ENCODE peak calls at places on chromosomes 5 and 9, in seven cellular contexts. One of them, this sample, is unnamed.
A peak's percentile ranks its signal among the peaks of the same experiment; 100 is the strongest.

GRCh38 chr5:139898981-139899380 is 103.4 kb downstream of the PSD2 start:
- DNase-seq in spleen: no peak
- DNase-seq in coronary artery: no peak
- DNase-seq in Panc1: no peak
- DNase-seq in fibroblast of lung: no peak
- DNase-seq in ovary: no peak
- DNase-seq in transverse colon: no peak
- DNase-seq in this sample: no peak

GRCh38 chr9:21336467-21336866 is 1.3 kb upstream of the KLHL9 start:
- DNase-seq in spleen: no peak
- DNase-seq in coronary artery: no peak
- DNase-seq in Panc1: no peak
- DNase-seq in fibroblast of lung: no peak
- DNase-seq in ovary: no peak
- DNase-seq in transverse colon: no peak
- DNase-seq in this sample: no peak

GRCh38 chr5:66877843-66878242 is 281.6 kb downstream of the MAST4 start:
- DNase-seq in spleen: no peak
- DNase-seq in coronary artery: no peak
- DNase-seq in Panc1: no peak
- DNase-seq in fibroblast of lung: peak; percentile 24
- DNase-seq in ovary: no peak
- DNase-seq in transverse colon: no peak
- DNase-seq in this sample: no peak

GRCh38 chr5:176862330-176862995 is 36.7 kb downstream of the HK3 start:
- DNase-seq in spleen: no peak
- DNase-seq in coronary artery: no peak
- DNase-seq in Panc1: no peak
- DNase-seq in fibroblast of lung: no peak
- DNase-seq in ovary: no peak
- DNase-seq in transverse colon: no peak
- DNase-seq in this sample: no peak

GRCh38 chr5:116088062-116088461 is 3.2 kb downstream of the COMMD10 start:
- DNase-seq in spleen: no peak
- DNase-seq in coronary artery: no peak
- DNase-seq in Panc1: no peak
- DNase-seq in fibroblast of lung: no peak
- DNase-seq in ovary: no peak
- DNase-seq in transverse colon: no peak
- DNase-seq in this sample: no peak

GRCh38 chr9:109542922-109543321 is 44.8 kb upstream of the PTPN3 start:
- DNase-seq in spleen: no peak
- DNase-seq in coronary artery: no peak
- DNase-seq in Panc1: no peak
- DNase-seq in fibroblast of lung: peak; percentile 14
- DNase-seq in ovary: no peak
- DNase-seq in transverse colon: no peak
- DNase-seq in this sample: no peak

GRCh38 chr5:14400085-14400484 is 181.5 kb upstream of the OTULINL start:
- DNase-seq in spleen: no peak
- DNase-seq in coronary artery: no peak
- DNase-seq in Panc1: no peak
- DNase-seq in fibroblast of lung: no peak
- DNase-seq in ovary: no peak
- DNase-seq in transverse colon: no peak
- DNase-seq in this sample: no peak

GRCh38 chr5:143614831-143615230 is 197.1 kb upstream of the HMHB1 start:
- DNase-seq in spleen: no peak
- DNase-seq in coronary artery: no peak
- DNase-seq in Panc1: no peak
- DNase-seq in fibroblast of lung: no peak
- DNase-seq in ovary: no peak
- DNase-seq in transverse colon: no peak
- DNase-seq in this sample: no peak

GRCh38 chr5:76544268-76544926 is 78.8 kb downstream of the F2RL2 start:
- DNase-seq in spleen: no peak
- DNase-seq in coronary artery: no peak
- DNase-seq in Panc1: peak; percentile 8
- DNase-seq in fibroblast of lung: peak; percentile 12
- DNase-seq in ovary: no peak
- DNase-seq in transverse colon: peak; percentile 70
- DNase-seq in this sample: no peak

GRCh38 chr5:75566710-75567309 is 44.4 kb upstream of the ANKDD1B start:
- DNase-seq in spleen: no peak
- DNase-seq in coronary artery: no peak
- DNase-seq in Panc1: peak; percentile 86
- DNase-seq in fibroblast of lung: peak; percentile 92
- DNase-seq in ovary: no peak
- DNase-seq in transverse colon: no peak
- DNase-seq in this sample: peak; percentile 75

GRCh38 chr5:165404917-165405316 is 1899.5 kb downstream of the MAT2B start:
- DNase-seq in spleen: no peak
- DNase-seq in coronary artery: no peak
- DNase-seq in Panc1: no peak
- DNase-seq in fibroblast of lung: no peak
- DNase-seq in ovary: no peak
- DNase-seq in transverse colon: no peak
- DNase-seq in this sample: no peak

GRCh38 chr9:1100945-1101344 is 50.8 kb downstream of the DMRT2 start:
- DNase-seq in spleen: no peak
- DNase-seq in coronary artery: no peak
- DNase-seq in Panc1: no peak
- DNase-seq in fibroblast of lung: peak; percentile 28
- DNase-seq in ovary: no peak
- DNase-seq in transverse colon: peak; percentile 50
- DNase-seq in this sample: no peak

GRCh38 chr5:10049825-10050455 is 199.7 kb downstream of the ATPSCKMT start:
- DNase-seq in spleen: no peak
- DNase-seq in coronary artery: no peak
- DNase-seq in Panc1: no peak
- DNase-seq in fibroblast of lung: no peak
- DNase-seq in ovary: no peak
- DNase-seq in transverse colon: no peak
- DNase-seq in this sample: no peak

GRCh38 chr9:114112778-114113585 is 13.9 kb upstream of the KIF12 start:
- DNase-seq in spleen: peak; percentile 72
- DNase-seq in coronary artery: peak; percentile 90
- DNase-seq in Panc1: no peak
- DNase-seq in fibroblast of lung: peak; percentile 64
- DNase-seq in ovary: peak; percentile 81
- DNase-seq in transverse colon: peak; percentile 71
- DNase-seq in this sample: peak; percentile 29

GRCh38 chr5:86623785-86624483 is 6.2 kb downstream of the COX7C start:
- DNase-seq in spleen: no peak
- DNase-seq in coronary artery: no peak
- DNase-seq in Panc1: no peak
- DNase-seq in fibroblast of lung: no peak
- DNase-seq in ovary: no peak
- DNase-seq in transverse colon: no peak
- DNase-seq in this sample: no peak

GRCh38 chr5:150317048-150318003 is 14.6 kb upstream of the ARSI start:
- DNase-seq in spleen: no peak
- DNase-seq in coronary artery: no peak
- DNase-seq in Panc1: peak; percentile 99
- DNase-seq in fibroblast of lung: peak; percentile 92
- DNase-seq in ovary: peak; percentile 46
- DNase-seq in transverse colon: no peak
- DNase-seq in this sample: peak; percentile 70

GRCh38 chr5:73278693-73279092 is 105.7 kb downstream of the TMEM174 start:
- DNase-seq in spleen: no peak
- DNase-seq in coronary artery: no peak
- DNase-seq in Panc1: no peak
- DNase-seq in fibroblast of lung: no peak
- DNase-seq in ovary: no peak
- DNase-seq in transverse colon: no peak
- DNase-seq in this sample: no peak

GRCh38 chr5:73274870-73275756 is 102.1 kb downstream of the TMEM174 start:
- DNase-seq in spleen: no peak
- DNase-seq in coronary artery: no peak
- DNase-seq in Panc1: no peak
- DNase-seq in fibroblast of lung: no peak
- DNase-seq in ovary: no peak
- DNase-seq in transverse colon: no peak
- DNase-seq in this sample: no peak

GRCh38 chr5:73272351-73272750 is 99.4 kb downstream of the TMEM174 start:
- DNase-seq in spleen: no peak
- DNase-seq in coronary artery: no peak
- DNase-seq in Panc1: no peak
- DNase-seq in fibroblast of lung: no peak
- DNase-seq in ovary: no peak
- DNase-seq in transverse colon: no peak
- DNase-seq in this sample: no peak

GRCh38 chr5:73273379-73274050 is 100.5 kb downstream of the TMEM174 start:
- DNase-seq in spleen: no peak
- DNase-seq in coronary artery: no peak
- DNase-seq in Panc1: no peak
- DNase-seq in fibroblast of lung: no peak
- DNase-seq in ovary: no peak
- DNase-seq in transverse colon: no peak
- DNase-seq in this sample: no peak

DNA sequence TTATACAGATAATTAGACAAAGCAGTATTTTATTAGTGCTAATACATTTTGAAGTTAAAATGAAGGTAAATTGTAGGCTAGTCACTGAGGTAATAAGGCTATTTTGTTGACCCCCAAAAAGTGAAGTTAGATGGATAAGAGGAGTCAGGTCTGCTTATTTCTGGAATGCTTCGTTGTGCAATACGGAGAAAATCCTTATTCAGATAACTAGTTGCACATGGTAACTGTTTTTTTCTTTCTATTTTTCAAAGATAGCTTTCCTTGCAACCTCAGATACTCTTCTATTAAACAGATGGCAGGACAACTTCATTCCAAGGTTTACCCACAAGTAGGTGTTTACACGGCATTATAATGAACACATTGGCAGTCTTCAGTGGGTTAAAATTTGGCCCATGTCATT is 101.1 kb downstream of the TMEM174 start:
- DNase-seq in spleen: no peak
- DNase-seq in coronary artery: no peak
- DNase-seq in Panc1: no peak
- DNase-seq in fibroblast of lung: no peak
- DNase-seq in ovary: no peak
- DNase-seq in transverse colon: no peak
- DNase-seq in this sample: no peak
- H3K4me3 ChIP-seq in spleen: no peak overlapping the region
- H3K4me3 ChIP-seq in coronary artery: no peak overlapping the region
- H3K4me3 ChIP-seq in Panc1: no peak overlapping the region
- H3K4me3 ChIP-seq in fibroblast of lung: no peak overlapping the region
- H3K4me3 ChIP-seq in ovary: no peak overlapping the region
- H3K4me3 ChIP-seq in transverse colon: no peak overlapping the region
- H3K4me3 ChIP-seq in this sample: no peak overlapping the region

GRCh38 chr5:80756292-80756691 is 101.5 kb upstream of the DHFR start:
- DNase-seq in spleen: no peak
- DNase-seq in coronary artery: no peak
- DNase-seq in Panc1: no peak
- DNase-seq in fibroblast of lung: no peak
- DNase-seq in ovary: no peak
- DNase-seq in transverse colon: no peak
- DNase-seq in this sample: no peak
- H3K27ac ChIP-seq in spleen: peak overlapping the region; percentile 46
- H3K27ac ChIP-seq in coronary artery: no peak overlapping the region
- H3K27ac ChIP-seq in Panc1: no peak overlapping the region
- H3K27ac ChIP-seq in fibroblast of lung: no peak overlapping the region
- H3K27ac ChIP-seq in ovary: no peak overlapping the region
- H3K27ac ChIP-seq in transverse colon: no peak overlapping the region
- H3K27ac ChIP-seq in this sample: no peak overlapping the region

DNA sequence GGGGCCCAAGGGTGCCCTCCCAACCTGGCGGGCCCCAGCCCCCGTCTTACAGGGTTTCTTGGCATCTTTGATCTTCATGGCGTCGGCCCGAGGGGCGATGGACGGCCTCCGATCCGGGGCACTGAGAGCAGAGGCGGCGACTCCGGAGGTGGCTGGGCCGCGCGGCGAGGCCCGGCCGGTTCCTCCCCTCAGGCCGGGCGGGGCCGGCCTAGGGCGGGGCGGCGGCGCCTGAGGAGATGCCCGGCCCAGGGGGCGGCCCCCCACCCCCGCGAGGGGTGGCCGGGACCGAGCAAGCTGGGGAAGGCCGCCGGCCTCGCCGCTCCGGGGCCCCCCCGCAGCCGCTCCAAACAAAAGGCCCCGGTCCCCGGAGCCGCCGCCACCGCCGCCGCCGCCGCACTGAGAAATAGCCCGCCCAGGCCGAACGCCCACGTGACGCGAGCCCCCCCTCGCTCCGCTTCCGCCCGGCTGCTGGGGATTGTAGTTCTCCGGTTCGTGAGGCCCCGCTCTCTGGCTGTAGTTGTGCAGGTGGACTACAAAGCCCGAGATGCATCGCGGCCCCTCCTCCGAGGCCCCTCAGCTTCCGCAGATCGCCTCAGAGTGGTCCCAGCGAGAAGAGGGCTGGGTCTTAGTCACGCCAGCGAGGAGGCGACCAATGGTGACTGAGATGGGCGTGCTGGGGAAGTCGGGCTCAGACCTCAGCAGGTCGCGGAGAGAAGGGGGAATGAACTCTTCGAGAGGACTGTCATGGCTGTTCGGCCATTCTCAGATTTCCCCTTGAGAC is at the start of gene PANK3:
- DNase-seq in spleen: peak; percentile 99
- DNase-seq in coronary artery: peak; percentile 100
- DNase-seq in Panc1: peak; percentile 92
- DNase-seq in fibroblast of lung: peak; percentile 99
- DNase-seq in ovary: peak; percentile 98
- DNase-seq in transverse colon: peak; percentile 98
- DNase-seq in this sample: peak; percentile 98
- TF ChIP-seq CTCF in spleen: no peak
- TF ChIP-seq CTCF in coronary artery: no peak
- TF ChIP-seq CTCF in Panc1: no peak
- TF ChIP-seq CTCF in fibroblast of lung: no peak
- TF ChIP-seq CTCF in ovary: no peak
- TF ChIP-seq CTCF in transverse colon: no peak
- TF ChIP-seq CTCF in this sample: no peak

DNA sequence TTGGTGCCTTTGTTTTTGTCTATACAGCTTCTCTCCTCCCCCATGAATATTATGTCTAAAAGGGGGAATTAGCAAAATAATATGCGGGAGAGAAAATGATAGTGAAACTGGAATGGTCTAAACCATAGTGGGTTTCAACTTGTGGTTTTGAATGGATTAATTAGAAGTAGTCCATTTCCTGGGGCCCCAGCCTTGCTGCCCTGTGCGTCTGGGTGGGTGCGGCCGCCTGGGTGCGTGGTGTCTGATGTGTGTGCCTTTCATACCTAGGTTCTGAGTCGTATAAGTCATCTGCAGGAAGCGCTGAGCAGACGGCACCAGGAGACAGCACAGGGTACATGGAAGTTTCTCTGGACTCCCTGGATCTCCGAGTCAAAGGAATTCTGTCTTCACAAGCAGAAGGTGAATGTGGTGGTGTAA is 120.0 kb upstream of the CACNA1B start:
- DNase-seq in spleen: no peak
- DNase-seq in coronary artery: no peak
- DNase-seq in Panc1: no peak
- DNase-seq in fibroblast of lung: peak; percentile 77
- DNase-seq in ovary: no peak
- DNase-seq in transverse colon: peak; percentile 47
- DNase-seq in this sample: peak; percentile 42
- H3K4me3 ChIP-seq in spleen: no peak overlapping the region
- H3K4me3 ChIP-seq in coronary artery: no peak overlapping the region
- H3K4me3 ChIP-seq in Panc1: no peak overlapping the region
- H3K4me3 ChIP-seq in fibroblast of lung: no peak overlapping the region
- H3K4me3 ChIP-seq in ovary: no peak overlapping the region
- H3K4me3 ChIP-seq in transverse colon: no peak overlapping the region
- H3K4me3 ChIP-seq in this sample: no peak overlapping the region

This sample was measured in AG04450.